ENCODE peak calls at places on chromosomes 2 and 18, in five cellular contexts. One of them, this sample, is unnamed.
A peak's percentile ranks its signal among the peaks of the same experiment; 100 is the strongest.

GRCh38 chr2:100691846-100692245 is 128.1 kb upstream of the NPAS2 start:
- DNase-seq in fibroblast of mammary gland: no peak
- DNase-seq in C1 segment of cervical spinal cord: no peak
- DNase-seq in AG08395: no peak
- DNase-seq in anterior cingulate cortex: no peak
- DNase-seq in this sample: no peak

GRCh38 chr2:236601306-236602202 is 31.9 kb downstream of the ACKR3 start:
- DNase-seq in fibroblast of mammary gland: no peak
- DNase-seq in C1 segment of cervical spinal cord: no peak
- DNase-seq in AG08395: no peak
- DNase-seq in anterior cingulate cortex: no peak
- DNase-seq in this sample: no peak

GRCh38 chr2:200901459-200902072 is 12.4 kb downstream of the NIF3L1 start:
- DNase-seq in fibroblast of mammary gland: peak; percentile 92
- DNase-seq in C1 segment of cervical spinal cord: no peak
- DNase-seq in AG08395: peak; percentile 92
- DNase-seq in anterior cingulate cortex: no peak
- DNase-seq in this sample: peak; percentile 51

GRCh38 chr2:123808243-123808642 is 216.8 kb upstream of the CNTNAP5 start:
- DNase-seq in fibroblast of mammary gland: no peak
- DNase-seq in C1 segment of cervical spinal cord: no peak
- DNase-seq in AG08395: no peak
- DNase-seq in anterior cingulate cortex: no peak
- DNase-seq in this sample: no peak

GRCh38 chr2:43609304-43609883 is 13.6 kb upstream of the THADA start:
- DNase-seq in fibroblast of mammary gland: peak; percentile 63
- DNase-seq in C1 segment of cervical spinal cord: no peak
- DNase-seq in AG08395: peak; percentile 62
- DNase-seq in anterior cingulate cortex: no peak
- DNase-seq in this sample: no peak

GRCh38 chr18:62586148-62586774 is 63.4 kb downstream of the ZCCHC2 start:
- DNase-seq in fibroblast of mammary gland: peak; percentile 77
- DNase-seq in C1 segment of cervical spinal cord: peak; percentile 42
- DNase-seq in AG08395: peak; percentile 90
- DNase-seq in anterior cingulate cortex: peak; percentile 69
- DNase-seq in this sample: peak; percentile 66

GRCh38 chr2:73112026-73112912 is 479 bp downstream of the RAB11FIP5 start:
- DNase-seq in fibroblast of mammary gland: peak; percentile 29
- DNase-seq in C1 segment of cervical spinal cord: no peak
- DNase-seq in AG08395: peak; percentile 19
- DNase-seq in anterior cingulate cortex: no peak
- DNase-seq in this sample: peak; percentile 72

GRCh38 chr18:26656401-26656943 is 108.1 kb upstream of the KCTD1 start:
- DNase-seq in fibroblast of mammary gland: no peak
- DNase-seq in C1 segment of cervical spinal cord: no peak
- DNase-seq in AG08395: no peak
- DNase-seq in anterior cingulate cortex: no peak
- DNase-seq in this sample: no peak

GRCh38 chr2:181074457-181074856 is 94.1 kb downstream of the UBE2E3 start:
- DNase-seq in fibroblast of mammary gland: peak; percentile 37
- DNase-seq in C1 segment of cervical spinal cord: no peak
- DNase-seq in AG08395: no peak
- DNase-seq in anterior cingulate cortex: no peak
- DNase-seq in this sample: no peak

GRCh38 chr2:168613510-168613909 is 157.4 kb downstream of the CERS6 start:
- DNase-seq in fibroblast of mammary gland: no peak
- DNase-seq in C1 segment of cervical spinal cord: no peak
- DNase-seq in AG08395: no peak
- DNase-seq in anterior cingulate cortex: no peak
- DNase-seq in this sample: no peak

GRCh38 chr2:45237128-45237527 is 227.9 kb upstream of the SIX2 start:
- DNase-seq in fibroblast of mammary gland: no peak
- DNase-seq in C1 segment of cervical spinal cord: no peak
- DNase-seq in AG08395: no peak
- DNase-seq in anterior cingulate cortex: no peak
- DNase-seq in this sample: no peak

GRCh38 chr18:41761329-41762028 is 193.6 kb upstream of the PIK3C3 start:
- DNase-seq in fibroblast of mammary gland: peak; percentile 84
- DNase-seq in C1 segment of cervical spinal cord: no peak
- DNase-seq in AG08395: peak; percentile 93
- DNase-seq in anterior cingulate cortex: no peak
- DNase-seq in this sample: no peak

GRCh38 chr2:112679484-112679883 is 33.7 kb downstream of the SLC20A1 start:
- DNase-seq in fibroblast of mammary gland: no peak
- DNase-seq in C1 segment of cervical spinal cord: no peak
- DNase-seq in AG08395: peak; percentile 56
- DNase-seq in anterior cingulate cortex: peak; percentile 47
- DNase-seq in this sample: no peak

GRCh38 chr2:71156531-71156930 is 26.1 kb downstream of the MPHOSPH10 start:
- DNase-seq in fibroblast of mammary gland: peak; percentile 17
- DNase-seq in C1 segment of cervical spinal cord: no peak
- DNase-seq in AG08395: no peak
- DNase-seq in anterior cingulate cortex: no peak
- DNase-seq in this sample: no peak

GRCh38 chr2:1886405-1886992 is 142.2 kb upstream of the PXDN start:
- DNase-seq in fibroblast of mammary gland: peak; percentile 66
- DNase-seq in C1 segment of cervical spinal cord: no peak
- DNase-seq in AG08395: peak; percentile 68
- DNase-seq in anterior cingulate cortex: no peak
- DNase-seq in this sample: peak; percentile 62

GRCh38 chr2:203722411-203722810 is 16.0 kb downstream of the CD28 start:
- DNase-seq in fibroblast of mammary gland: peak; percentile 34
- DNase-seq in C1 segment of cervical spinal cord: no peak
- DNase-seq in AG08395: no peak
- DNase-seq in anterior cingulate cortex: no peak
- DNase-seq in this sample: no peak

GRCh38 chr2:12010059-12010458 is 263.6 kb downstream of the LPIN1 start:
- DNase-seq in fibroblast of mammary gland: no peak
- DNase-seq in C1 segment of cervical spinal cord: no peak
- DNase-seq in AG08395: no peak
- DNase-seq in anterior cingulate cortex: no peak
- DNase-seq in this sample: no peak

GRCh38 chr18:75533954-75534353 is 106.5 kb upstream of the SMIM21 start:
- DNase-seq in fibroblast of mammary gland: peak; percentile 36
- DNase-seq in C1 segment of cervical spinal cord: no peak
- DNase-seq in AG08395: peak; percentile 44
- DNase-seq in anterior cingulate cortex: no peak
- DNase-seq in this sample: no peak

GRCh38 chr2:37326285-37326684 is 1.7 kb upstream of the PRKD3 start:
- DNase-seq in fibroblast of mammary gland: peak; percentile 91
- DNase-seq in C1 segment of cervical spinal cord: no peak
- DNase-seq in AG08395: peak; percentile 84
- DNase-seq in anterior cingulate cortex: no peak
- DNase-seq in this sample: no peak

GRCh38 chr2:55751966-55752365 is 58.3 kb upstream of the PNPT1 start:
- DNase-seq in fibroblast of mammary gland: no peak
- DNase-seq in C1 segment of cervical spinal cord: no peak
- DNase-seq in AG08395: no peak
- DNase-seq in anterior cingulate cortex: no peak
- DNase-seq in this sample: no peak

GRCh38 chr2:112996635-112997034 is 8.6 kb upstream of the IL36A start:
- DNase-seq in fibroblast of mammary gland: no peak
- DNase-seq in C1 segment of cervical spinal cord: no peak
- DNase-seq in AG08395: no peak
- DNase-seq in anterior cingulate cortex: no peak
- DNase-seq in this sample: no peak

GRCh38 chr2:209619782-209620181 is 151.8 kb upstream of the UNC80 start:
- DNase-seq in fibroblast of mammary gland: peak; percentile 40
- DNase-seq in C1 segment of cervical spinal cord: no peak
- DNase-seq in AG08395: no peak
- DNase-seq in anterior cingulate cortex: no peak
- DNase-seq in this sample: no peak

GRCh38 chr2:240199133-240199870 is 58.8 kb upstream of the OTOS start:
- DNase-seq in fibroblast of mammary gland: no peak
- DNase-seq in C1 segment of cervical spinal cord: no peak
- DNase-seq in AG08395: no peak
- DNase-seq in anterior cingulate cortex: no peak
- DNase-seq in this sample: no peak

GRCh38 chr2:53768233-53768542 is 584 bp downstream of the CHAC2 start:
- DNase-seq in fibroblast of mammary gland: peak; percentile 33
- DNase-seq in C1 segment of cervical spinal cord: no peak
- DNase-seq in AG08395: no peak
- DNase-seq in anterior cingulate cortex: no peak
- DNase-seq in this sample: no peak

GRCh38 chr2:152792973-152793372 is 74.6 kb downstream of the ARL6IP6 start:
- DNase-seq in fibroblast of mammary gland: no peak
- DNase-seq in C1 segment of cervical spinal cord: no peak
- DNase-seq in AG08395: no peak
- DNase-seq in anterior cingulate cortex: no peak
- DNase-seq in this sample: no peak

GRCh38 chr2:158753561-158754302 is 41.4 kb upstream of the DAPL1 start:
- DNase-seq in fibroblast of mammary gland: peak; percentile 78
- DNase-seq in C1 segment of cervical spinal cord: peak; percentile 28
- DNase-seq in AG08395: peak; percentile 85
- DNase-seq in anterior cingulate cortex: peak; percentile 20
- DNase-seq in this sample: no peak

GRCh38 chr2:33222309-33222708 is 254.1 kb upstream of the RASGRP3 start:
- DNase-seq in fibroblast of mammary gland: no peak
- DNase-seq in C1 segment of cervical spinal cord: no peak
- DNase-seq in AG08395: no peak
- DNase-seq in anterior cingulate cortex: no peak
- DNase-seq in this sample: no peak

GRCh38 chr2:148824190-148824589 is 50.8 kb upstream of the KIF5C start:
- DNase-seq in fibroblast of mammary gland: no peak
- DNase-seq in C1 segment of cervical spinal cord: no peak
- DNase-seq in AG08395: no peak
- DNase-seq in anterior cingulate cortex: no peak
- DNase-seq in this sample: no peak